ENCODE peak calls at places on chromosomes 4 and X, in nine cellular contexts. L is OCI-LY7; D is tibial artery; E is A549; U is CD8-positive, alpha-beta T cell; O is kidney; Q is keratinocyte; P is ascending aorta; R is fibroblast of mammary gland. B is an unnamed sample.

GRCh38 chrX:97065066-97065465 is 181.4 kb downstream of the RPA4 start:
- DNase-seq in L (no peak), D (no peak), E (no peak), U (no peak), O (no peak), Q (no peak), P (no peak), R (no peak), B (no peak)

GRCh38 chrX:118569676-118570075 is 74.1 kb downstream of the DOCK11 start:
- DNase-seq in L (no peak), D (no peak), E (no peak), U (no peak), O (no peak), Q (no peak), P (no peak), R (peak; percentile 24), B (no peak)

GRCh38 chr4:23851455-23851854 is 38.4 kb downstream of the PPARGC1A start:
- DNase-seq in L (no peak), D (no peak), E (no peak), U (no peak), O (no peak), Q (no peak), P (no peak), R (no peak), B (no peak)

GRCh38 chrX:16711219-16712115 is 1.0 kb downstream of the CTPS2 start:
- DNase-seq in L (peak; percentile 43), D (no peak), E (no peak), U (no peak), O (no peak), Q (no peak), P (no peak), R (no peak), B (no peak)

GRCh38 chrX:14598330-14598729 is 69.0 kb downstream of the GLRA2 start:
- DNase-seq in L (no peak), D (no peak), E (no peak), U (no peak), O (no peak), Q (no peak), P (no peak), R (no peak), B (no peak)

GRCh38 chr4:185039508-185040273 is 21.4 kb downstream of the HELT start:
- DNase-seq in L (peak; percentile 80), D (no peak), E (peak; percentile 66), U (peak; percentile 16), O (no peak), Q (no peak), P (no peak), R (peak; percentile 66), B (peak; percentile 67)

GRCh38 chr4:73620115-73620792 is at the start of gene RASSF6:
- DNase-seq in L (peak; percentile 86), D (no peak), E (no peak), U (no peak), O (peak; percentile 93), Q (no peak), P (no peak), R (no peak), B (no peak)

GRCh38 chr4:20454440-20455037 is 202.8 kb downstream of the SLIT2 start:
- DNase-seq in L (no peak), D (no peak), E (no peak), U (no peak), O (no peak), Q (no peak), P (no peak), R (no peak), B (no peak)

GRCh38 chr4:150457802-150458201 is 124.1 kb upstream of the MAB21L2 start:
- DNase-seq in L (no peak), D (no peak), E (no peak), U (no peak), O (no peak), Q (no peak), P (no peak), R (no peak), B (no peak)

DNA sequence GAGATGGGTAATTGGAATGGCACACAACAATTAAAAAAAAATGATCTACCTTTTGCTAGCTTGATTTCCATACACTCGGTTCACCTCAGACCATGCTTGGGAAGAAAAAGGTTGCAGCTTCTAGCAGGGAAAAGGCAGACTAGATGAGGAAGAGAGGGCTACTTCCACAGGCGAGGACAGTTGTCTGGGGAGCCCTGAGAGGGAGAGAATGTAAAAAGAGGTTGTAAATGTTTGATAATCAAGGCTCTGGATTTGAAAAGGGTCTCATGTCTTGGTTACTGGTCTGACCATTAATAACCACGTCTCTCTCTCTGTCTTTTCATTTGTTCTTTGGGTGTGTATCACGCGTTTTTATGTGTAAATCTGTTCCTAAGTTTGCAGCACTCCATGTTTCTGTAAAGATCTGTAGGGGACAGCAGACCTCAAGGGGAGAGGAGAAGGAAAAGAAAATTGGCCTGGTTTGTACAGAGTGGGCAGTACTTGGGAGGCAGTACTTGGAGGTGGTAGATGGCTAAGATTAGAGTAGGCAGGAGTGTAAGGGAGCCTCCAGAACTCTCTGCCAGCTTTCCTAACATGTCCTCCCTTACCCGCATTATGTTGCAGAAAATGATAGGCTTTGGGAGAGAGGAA is 750 bp downstream of the ARMCX5 start:
- DNase-seq in L (no peak), D (no peak), E (no peak), U (no peak), O (no peak), Q (no peak), P (no peak), R (peak; percentile 47), B (peak; percentile 11)
- TF ChIP-seq CTCF in L (no peak), D (no peak), E (no peak), U (no peak), O (no peak), Q (no peak), P (no peak), R (no peak), B (peak; percentile 15)

DNA sequence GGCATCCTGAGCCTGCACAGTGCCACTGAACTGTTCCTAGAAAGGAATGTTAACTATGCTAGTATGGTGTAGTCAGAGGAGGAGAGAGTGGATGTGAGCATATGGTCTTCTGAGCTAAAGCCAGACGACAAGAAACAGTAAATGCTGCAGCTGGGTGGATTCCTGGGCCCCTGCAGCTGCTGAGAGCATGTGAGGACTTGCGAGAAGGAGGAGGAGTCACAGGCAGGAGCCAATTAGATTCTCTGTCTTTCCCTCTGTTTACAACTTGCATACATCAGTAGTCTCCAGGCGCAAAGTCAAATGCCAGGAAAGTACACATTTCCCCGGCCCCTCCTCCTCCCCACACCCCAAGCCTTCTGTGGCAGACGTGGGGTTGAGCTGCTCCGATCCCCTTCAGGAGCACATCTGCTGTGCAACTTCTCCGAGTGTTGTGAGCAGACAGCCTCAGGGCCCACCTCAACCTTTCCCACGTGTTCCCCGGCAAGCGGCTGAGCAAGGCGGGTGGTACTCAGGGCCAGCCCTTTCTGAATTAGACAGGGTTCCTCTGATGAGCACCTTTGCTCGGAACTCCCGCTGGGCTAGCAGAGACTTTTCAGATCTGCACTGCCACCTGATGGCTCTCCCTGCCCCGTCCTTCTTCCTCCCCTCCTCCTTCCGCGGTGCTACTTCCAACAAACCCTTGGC is 108.7 kb upstream of the ATP6AP2 start:
- DNase-seq in L (peak; percentile 4), D (no peak), E (no peak), U (no peak), O (no peak), Q (no peak), P (no peak), R (peak; percentile 24), B (peak; percentile 30)
- TF ChIP-seq CTCF in L (peak; percentile 36), D (no peak), E (no peak), U (no peak), O (no peak), Q (peak; percentile 52), P (peak; percentile 20), R (no peak), B (no peak)

GRCh38 chr4:71553605-71554004 is 214.8 kb downstream of the SLC4A4 start:
- DNase-seq in L (peak; percentile 8), D (no peak), E (no peak), U (no peak), O (no peak), Q (no peak), P (no peak), R (peak; percentile 45), B (peak; percentile 14)

GRCh38 chr4:71554025-71554424 is 215.2 kb downstream of the SLC4A4 start:
- DNase-seq in L (no peak), D (no peak), E (no peak), U (no peak), O (no peak), Q (no peak), P (no peak), R (no peak), B (no peak)

GRCh38 chr4:71549516-71550160 is 210.8 kb downstream of the SLC4A4 start:
- DNase-seq in L (no peak), D (no peak), E (no peak), U (no peak), O (no peak), Q (no peak), P (no peak), R (no peak), B (no peak)

GRCh38 chr4:71545168-71545567 is 206.3 kb downstream of the SLC4A4 start:
- DNase-seq in L (no peak), D (no peak), E (no peak), U (no peak), O (no peak), Q (no peak), P (no peak), R (peak; percentile 75), B (peak; percentile 93)

DNA sequence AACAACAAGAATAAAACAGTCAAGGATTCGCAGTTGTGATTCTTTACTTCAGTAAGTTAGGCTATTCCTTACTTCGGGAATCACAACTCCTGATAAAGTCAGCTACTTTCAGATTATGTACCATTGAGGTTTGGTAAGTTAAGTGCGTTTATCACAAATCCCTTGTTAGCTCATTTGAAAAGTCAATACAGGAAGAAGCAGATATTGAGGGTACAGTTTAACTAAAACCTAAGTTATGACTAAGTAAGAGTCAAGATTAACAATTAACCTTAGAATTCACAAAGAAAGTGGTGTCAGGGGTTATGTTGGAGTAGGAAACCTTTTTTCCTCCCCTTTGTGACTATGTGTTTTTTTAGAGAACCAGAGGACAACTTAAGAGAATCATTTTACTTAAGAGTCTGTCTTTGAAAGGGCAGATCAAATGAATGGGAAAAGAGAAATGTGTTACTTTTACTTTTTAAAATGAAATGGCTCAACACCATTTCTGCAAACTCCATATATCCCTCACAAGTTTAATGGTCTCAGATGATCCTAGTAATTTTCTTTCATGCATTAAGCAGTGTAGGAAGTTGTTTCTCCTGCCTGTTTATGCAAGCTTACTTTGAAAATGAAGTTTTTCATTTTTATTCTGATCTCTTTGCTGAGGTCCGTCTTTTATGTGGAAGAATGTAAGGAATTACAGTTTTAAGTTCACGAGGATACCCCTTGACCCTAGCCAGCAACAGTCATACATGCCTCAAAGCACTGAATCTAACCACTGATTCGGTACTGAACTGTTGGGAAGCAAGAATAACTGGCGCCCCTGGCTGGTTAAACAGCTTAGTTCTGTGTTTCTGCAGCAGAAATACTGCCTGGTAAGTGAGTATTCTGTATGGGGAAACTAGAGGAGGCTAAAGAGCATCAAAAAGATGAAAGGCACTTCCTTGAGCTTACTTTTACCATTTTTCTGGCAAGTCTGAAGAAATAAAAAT is 211.7 kb downstream of the SLC4A4 start:
- DNase-seq in L (no peak), D (no peak), E (no peak), U (no peak), O (no peak), Q (no peak), P (no peak), R (peak; percentile 8), B (peak; percentile 88)
- TF ChIP-seq CTCF in L (no peak), D (no peak), E (no peak), U (no peak), O (no peak), Q (peak; percentile 16), P (no peak), R (no peak), B (peak; percentile 64)

DNA sequence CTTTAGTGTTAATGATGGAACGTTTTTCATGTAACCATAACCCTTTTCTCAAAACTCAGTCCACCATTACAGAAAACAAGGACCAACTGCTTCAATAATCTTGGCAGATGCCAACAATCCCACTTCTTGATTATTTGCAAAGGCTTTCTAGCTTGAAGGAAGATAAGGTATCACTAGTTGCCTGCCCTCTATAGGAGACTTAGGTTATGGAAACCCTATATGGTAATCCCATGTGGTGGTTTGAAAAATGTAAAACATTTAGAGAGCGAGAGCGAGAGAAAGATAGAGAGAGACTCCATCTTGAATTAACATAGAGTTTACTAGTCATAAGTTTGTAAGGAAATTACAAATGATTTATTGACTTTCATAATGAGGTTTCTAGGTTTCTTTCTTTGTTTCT is 1627.5 kb upstream of the TENM3 start:
- DNase-seq in L (peak; percentile 4), D (no peak), E (no peak), U (no peak), O (no peak), Q (no peak), P (no peak), R (no peak), B (no peak)
- TF ChIP-seq CTCF in L (peak; percentile 51), D (no peak), E (no peak), U (no peak), O (no peak), Q (no peak), P (no peak), R (no peak), B (no peak)